ENCODE peak calls at places on chromosomes 3 and 15, in five cellular contexts. U, S, T, O and M are unnamed samples.

GRCh38 chr3:64131755-64132154 is 93.5 kb downstream of the PRICKLE2 start:
- DNase-seq in U (no peak), S (no peak), T (no peak), O (peak; percentile 27), M (no peak)

GRCh38 chr3:167814441-167814951 is 79.0 kb downstream of the SERPINI1 start:
- DNase-seq in U (peak; percentile 11), S (no peak), T (no peak), O (no peak), M (no peak)

GRCh38 chr15:63407612-63408011 is 26.0 kb upstream of the CA12 start:
- DNase-seq in U (no peak), S (no peak), T (no peak), O (no peak), M (peak; percentile 34)

GRCh38 chr3:64316971-64317370 is 91.7 kb upstream of the PRICKLE2 start:
- DNase-seq in U (peak; percentile 54), S (no peak), T (no peak), O (peak; percentile 39), M (no peak)

GRCh38 chr3:30167511-30168135 is 438.8 kb upstream of the TGFBR2 start:
- DNase-seq in U (peak; percentile 22), S (peak; percentile 4), T (no peak), O (peak; percentile 24), M (peak; percentile 40)

GRCh38 chr3:52536369-52537164 is at the start of gene UQCC5:
- DNase-seq in U (peak; percentile 98), S (peak; percentile 97), T (peak; percentile 94), O (peak; percentile 98), M (peak; percentile 100)

GRCh38 chr15:49793943-49794342 is 173.1 kb downstream of the DTWD1 start:
- DNase-seq in U (no peak), S (no peak), T (no peak), O (no peak), M (no peak)

GRCh38 chr15:57599299-57599810 is 7.7 kb downstream of the MYZAP start:
- DNase-seq in U (no peak), S (no peak), T (no peak), O (no peak), M (no peak)

GRCh38 chr3:111311709-111312235 is 230.2 kb upstream of the CD96 start:
- DNase-seq in U (peak; percentile 38), S (no peak), T (no peak), O (peak; percentile 56), M (no peak)

DNA sequence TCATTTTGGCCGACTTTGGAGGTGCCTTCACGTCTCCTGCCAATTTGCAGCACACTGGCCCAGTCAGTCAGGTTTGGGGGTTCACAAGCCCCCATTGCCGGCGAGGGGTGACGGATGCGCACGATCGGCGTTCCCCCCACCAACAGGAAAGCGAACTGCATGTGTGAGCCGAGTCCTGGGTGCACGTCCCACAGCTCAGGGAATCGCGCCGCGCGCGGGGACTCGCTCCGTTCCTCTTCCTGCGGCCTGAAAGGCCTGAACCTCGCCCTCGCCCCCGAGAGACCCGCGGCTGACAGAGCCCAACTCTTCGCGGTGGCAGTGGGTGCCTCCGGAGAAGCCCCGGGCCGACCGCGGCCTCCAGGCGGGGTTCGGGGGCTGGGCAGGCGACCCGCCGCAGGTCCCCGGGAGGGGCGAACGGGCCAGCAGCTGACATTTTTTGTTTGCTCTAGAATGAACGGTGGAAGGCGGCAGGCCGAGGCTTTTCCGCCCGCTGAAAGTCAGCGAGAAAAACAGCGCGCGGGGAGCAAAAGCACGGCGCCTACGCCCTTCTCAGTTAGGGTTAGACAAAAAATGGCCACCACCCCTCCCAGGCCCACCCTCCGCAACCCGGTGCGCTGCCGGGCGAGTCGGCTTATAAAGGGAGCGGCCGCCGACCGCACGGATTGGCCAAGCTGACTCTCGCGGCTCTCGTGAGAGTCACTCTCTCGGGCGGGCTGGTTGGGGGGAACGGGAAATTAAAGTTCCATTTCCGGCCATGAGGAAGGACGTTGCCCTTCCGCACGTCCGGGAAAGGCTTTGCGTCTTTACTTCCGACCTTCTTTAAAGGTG is at the start of gene TERC:
- DNase-seq in U (peak; percentile 82), S (peak; percentile 51), T (peak; percentile 82), O (peak; percentile 82), M (peak; percentile 94)
- H3K4me3 ChIP-seq in U (peak within 1 kb of the TSS; percentile 89), S (peak within 1 kb of the TSS; percentile 20), T (peak within 1 kb of the TSS; percentile 79), O (peak within 1 kb of the TSS; percentile 49), M (peak within 1 kb of the TSS; percentile 31)

DNA sequence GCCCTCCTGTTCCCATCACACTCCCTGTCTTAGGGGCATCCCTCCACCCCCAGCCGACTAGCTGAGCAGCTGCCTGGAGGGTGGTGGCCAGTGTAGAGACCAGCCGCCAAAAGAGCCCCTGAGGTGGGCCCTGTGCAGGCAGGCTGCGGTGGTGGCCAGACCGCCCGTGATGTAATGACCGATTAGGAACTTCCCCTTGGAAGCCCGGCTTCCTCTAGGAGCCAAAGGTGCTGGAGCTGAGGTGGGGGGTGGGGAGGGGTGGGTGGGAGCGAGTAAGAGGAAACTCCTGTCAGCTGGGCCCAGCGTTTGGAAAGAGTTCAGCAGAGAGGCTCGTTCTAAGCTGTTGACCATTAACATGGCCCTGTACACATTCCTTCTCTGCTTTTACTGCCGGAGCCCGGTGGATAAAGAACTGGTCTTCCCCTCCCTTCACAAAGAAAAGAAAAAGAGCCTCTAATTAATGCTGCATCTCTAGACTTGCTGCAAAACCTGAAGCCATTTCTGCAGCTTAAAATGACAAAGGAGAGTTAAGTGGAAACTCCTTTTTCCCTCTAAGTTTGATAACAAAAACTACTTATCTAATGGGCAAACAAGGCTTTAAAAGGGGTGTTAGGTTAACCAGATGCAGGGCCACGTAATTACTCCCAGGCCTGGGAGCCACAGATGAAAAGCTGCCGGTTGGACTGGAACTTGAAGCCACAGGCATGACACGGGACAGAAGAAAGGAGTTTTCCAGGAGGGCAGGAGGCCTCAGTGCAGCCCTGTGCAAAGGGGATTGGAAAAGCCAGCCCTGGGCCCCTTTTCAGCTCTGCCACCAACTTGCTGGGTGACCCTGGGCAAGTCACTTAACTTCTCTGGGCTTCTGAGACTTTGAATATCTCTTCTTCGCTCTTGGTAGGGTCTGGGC is 71.2 kb downstream of the SMAD6 start:
- DNase-seq in U (no peak), S (peak; percentile 68), T (no peak), O (no peak), M (no peak)
- H4K8ac ChIP-seq in U (peak overlapping the region; percentile 91), S (no peak overlapping the region), T (peak overlapping the region; percentile 45), O (peak overlapping the region; percentile 86), M (no peak overlapping the region)

GRCh38 chr3:147394168-147394941 is 12.0 kb downstream of the ZIC4 start:
- DNase-seq in U (no peak), S (no peak), T (no peak), O (no peak), M (peak; percentile 61)
- H3K4me3 ChIP-seq in U (no peak overlapping the region), S (peak overlapping the region; percentile 79), T (peak overlapping the region; percentile 60), O (peak overlapping the region; percentile 63), M (no peak overlapping the region)

DNA sequence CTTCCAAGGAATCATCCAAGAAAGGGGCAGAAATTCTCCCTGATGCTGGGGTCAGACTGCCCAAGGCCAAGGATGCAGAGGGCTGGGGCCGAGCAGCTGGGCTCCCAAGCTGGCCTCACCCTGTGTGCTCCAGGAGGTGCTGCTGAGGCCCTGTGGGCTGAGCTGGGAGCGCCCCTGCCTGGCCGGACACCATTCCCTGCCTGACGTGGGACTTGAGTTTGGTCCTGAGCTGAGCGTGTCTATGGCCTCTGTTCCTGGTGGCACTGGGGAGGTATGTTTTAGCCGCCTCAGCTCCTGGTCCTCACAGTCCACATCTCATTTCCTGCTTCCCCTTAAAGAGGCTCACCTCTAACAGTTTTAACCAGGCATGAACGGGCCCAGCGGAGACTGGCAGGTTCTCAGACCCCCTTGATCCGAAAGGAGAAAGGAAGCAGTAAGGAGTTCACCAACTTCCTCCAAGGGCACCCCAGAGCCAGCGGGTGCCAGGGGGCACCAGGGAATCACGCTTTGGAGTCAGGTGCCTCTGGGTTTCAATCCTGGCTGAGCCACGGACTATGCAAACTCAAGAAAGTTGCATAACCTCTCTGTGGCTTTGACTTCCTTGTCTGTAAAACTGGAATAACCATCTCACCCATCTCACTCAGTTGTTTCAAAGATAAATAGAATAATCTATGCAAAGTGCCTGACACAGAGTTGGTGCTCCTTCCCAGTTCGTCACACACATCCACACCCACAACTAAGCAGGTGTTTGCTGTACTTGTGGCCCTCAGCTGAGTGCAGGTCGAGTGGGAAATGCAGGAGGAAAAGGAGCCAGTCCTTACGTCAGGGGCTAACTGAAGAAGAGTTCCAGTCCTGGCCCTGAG is 48.6 kb downstream of the SLC12A8 start:
- DNase-seq in U (no peak), S (no peak), T (no peak), O (peak; percentile 30), M (peak; percentile 78)
- H4K8ac ChIP-seq in U (no peak overlapping the region), S (no peak overlapping the region), T (no peak overlapping the region), O (peak overlapping the region; percentile 52), M (no peak overlapping the region)

GRCh38 chr3:99487894-99488293 is 150.5 kb upstream of the COL8A1 start:
- DNase-seq in U (no peak), S (no peak), T (no peak), O (no peak), M (no peak)
- H3K4me3 ChIP-seq in U (no peak overlapping the region), S (no peak overlapping the region), T (no peak overlapping the region), O (no peak overlapping the region), M (no peak overlapping the region)

GRCh38 chr3:13851091-13851849 is 28.6 kb downstream of the WNT7A start:
- DNase-seq in U (no peak), S (no peak), T (no peak), O (no peak), M (no peak)
- H4K8ac ChIP-seq in U (no peak overlapping the region), S (no peak overlapping the region), T (no peak overlapping the region), O (no peak overlapping the region), M (no peak overlapping the region)

DNA sequence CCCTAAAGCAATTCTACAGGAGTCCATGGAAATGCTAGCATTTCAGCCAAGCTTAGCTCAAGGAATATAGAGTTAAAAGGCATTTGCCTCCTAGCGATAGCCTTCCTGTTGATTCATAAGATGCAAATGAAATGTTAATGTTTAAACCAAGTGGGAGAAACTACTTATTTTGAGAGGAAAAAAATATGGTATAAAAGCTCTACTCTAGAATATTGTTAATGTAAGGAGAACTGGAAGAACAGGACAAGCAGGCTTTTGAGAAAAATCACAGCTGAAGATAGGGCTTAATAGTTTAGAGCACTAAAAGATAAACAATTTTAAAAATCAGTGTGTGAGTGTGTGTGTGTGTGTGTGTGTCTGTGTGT is 1.6 kb upstream of the ALCAM start:
- DNase-seq in U (no peak), S (no peak), T (no peak), O (no peak), M (peak; percentile 50)
- H3K4me3 ChIP-seq in U (peak overlapping the region; percentile 54), S (peak overlapping the region; percentile 65), T (peak overlapping the region; percentile 47), O (no peak overlapping the region), M (no peak overlapping the region)

GRCh38 chr15:31391687-31392671 is 65.3 kb downstream of the KLF13 start:
- DNase-seq in U (peak; percentile 62), S (peak; percentile 49), T (peak; percentile 87), O (peak; percentile 83), M (peak; percentile 72)
- H4K8ac ChIP-seq in U (peak overlapping the region; percentile 90), S (no peak overlapping the region), T (peak overlapping the region; percentile 60), O (peak overlapping the region; percentile 98), M (no peak overlapping the region)